ENCODE peak calls at places on chromosomes 5 and 9, in seven cellular contexts. W is HTR-8/SVneo; A is AG08395; N is stimulated activated CD4-positive, alpha-beta T cell treated with anti-CD3 and anti-CD28 coated beads, Interleukin-2, amount 100 ng/mL, for 48 hours; P is aorta; V is SW 1271; H is NCI-H2081. G is an unnamed sample.

GRCh38 chr9:124743686-124744348 is 27.3 kb downstream of the NR6A1 start:
- DNase-seq in H (no peak), W (no peak), A (no peak), N (no peak), V (no peak), P (no peak), G (no peak)

GRCh38 chr5:141223112-141223783 is at the start of gene PCDHB14:
- DNase-seq in H (peak), W (peak), V (peak), P (no peak), A (peak), N (no peak), G (no peak)

GRCh38 chr9:128275198-128276007 is at the start of gene GOLGA2:
- DNase-seq in P (peak), W (peak), N (no peak), A (peak), H (no peak), V (peak), G (no peak)

GRCh38 chr9:107994638-107995037 is 505.1 kb upstream of the KLF4 start:
- DNase-seq in H (no peak), W (no peak), P (no peak), V (no peak), N (no peak), A (no peak), G (no peak)

GRCh38 chr9:96719538-96720315 is 58.2 kb downstream of the ZNF510 start:
- DNase-seq in V (no peak), H (no peak), P (no peak), A (no peak), N (no peak), W (no peak), G (no peak)

GRCh38 chr5:97142521-97143254 is at the start of gene LIX1:
- DNase-seq in V (peak), N (no peak), H (peak), A (peak), W (peak), P (no peak), G (no peak)

GRCh38 chr9:114314881-114315722 is 7.8 kb upstream of the ORM1 start:
- DNase-seq in W (no peak), A (no peak), H (no peak), N (no peak), P (peak), V (no peak), G (no peak)

GRCh38 chr5:127891942-127892341 is 188.8 kb downstream of the CCDC192 start:
- DNase-seq in W (no peak), N (no peak), P (no peak), V (no peak), H (no peak), A (no peak), G (no peak)

GRCh38 chr9:76314321-76314720 is 79.9 kb downstream of the RFK start:
- DNase-seq in H (no peak), N (no peak), V (no peak), A (no peak), P (no peak), W (no peak), G (no peak)

GRCh38 chr5:61019642-61020041 is 74.6 kb downstream of the NDUFAF2 start:
- DNase-seq in W (no peak), H (no peak), A (no peak), V (no peak), P (no peak), N (no peak), G (no peak)

GRCh38 chr5:131274341-131275063 is 10.6 kb downstream of the CDC42SE2 start:
- DNase-seq in W (no peak), P (no peak), A (no peak), V (no peak), N (no peak), H (no peak), G (no peak)

GRCh38 chr9:7354704-7355103 is 444.9 kb downstream of the DMAC1 start:
- DNase-seq in A (no peak), W (no peak), H (no peak), P (no peak), N (no peak), V (no peak), G (no peak)

GRCh38 chr5:122067330-122067885 is 10.7 kb downstream of the LOX start:
- DNase-seq in A (no peak), N (no peak), V (no peak), W (no peak), P (no peak), H (no peak), G (no peak)

GRCh38 chr5:109027983-109028607 is 280.4 kb downstream of the FER start:
- DNase-seq in N (no peak), P (no peak), A (no peak), W (no peak), V (no peak), H (no peak), G (no peak)

GRCh38 chr5:55934117-55934613 is 60.6 kb downstream of the IL6ST start:
- DNase-seq in A (no peak), N (no peak), H (no peak), V (no peak), P (no peak), W (no peak), G (no peak)

GRCh38 chr5:10448754-10449345 is 7.2 kb downstream of the ROPN1L start:
- DNase-seq in W (no peak), N (no peak), P (no peak), V (no peak), H (no peak), A (no peak), G (no peak)

GRCh38 chr5:175658299-175659145 is 651 bp downstream of the HRH2 start:
- DNase-seq in P (peak), N (no peak), V (no peak), W (no peak), H (no peak), A (no peak), G (no peak)

GRCh38 chr9:101931756-101932155 is 193.3 kb upstream of the GRIN3A start:
- DNase-seq in H (no peak), N (no peak), A (no peak), P (no peak), W (no peak), V (no peak), G (no peak)

GRCh38 chr5:109692852-109693251 is 3.1 kb downstream of the MAN2A1 start:
- DNase-seq in N (no peak), P (no peak), A (no peak), H (no peak), W (no peak), V (no peak), G (no peak)

GRCh38 chr5:73126381-73126780 is 6.0 kb downstream of the TMEM171 start:
- DNase-seq in V (no peak), P (no peak), N (no peak), W (no peak), A (no peak), H (no peak), G (no peak)

GRCh38 chr5:21817668-21818419 is 1035.3 kb downstream of the CDH12 start:
- DNase-seq in P (no peak), H (peak), W (no peak), A (no peak), N (no peak), V (peak), G (no peak)

GRCh38 chr5:11757661-11758060 is 146.6 kb downstream of the CTNND2 start:
- DNase-seq in W (no peak), N (no peak), H (no peak), A (no peak), V (no peak), P (no peak), G (no peak)

GRCh38 chr9:106438928-106439327 is 424.0 kb upstream of the ZNF462 start:
- DNase-seq in A (peak), N (no peak), H (no peak), V (no peak), W (peak), P (no peak), G (no peak)

GRCh38 chr5:80654054-80654390 is 430 bp upstream of the MSH3 start:
- DNase-seq in P (no peak), A (no peak), V (no peak), H (no peak), N (no peak), W (peak), G (no peak)

GRCh38 chr9:133701321-133701980 is 36.7 kb downstream of the SARDH start:
- DNase-seq in V (no peak), H (no peak), N (peak), A (peak), P (peak), W (no peak), G (no peak)

GRCh38 chr9:134544388-134545212 is 97.0 kb upstream of the COL5A1 start:
- DNase-seq in W (peak), P (no peak), H (no peak), N (no peak), A (peak), V (no peak), G (no peak)

GRCh38 chr9:91163441-91163772 is 198.3 kb downstream of the AUH start:
- DNase-seq in N (no peak), V (no peak), H (no peak), P (no peak), W (no peak), A (no peak), G (no peak)

GRCh38 chr5:75046366-75047142 is 5.8 kb downstream of the GCNT4 start:
- DNase-seq in W (no peak), A (no peak), N (no peak), H (no peak), V (no peak), P (no peak), G (no peak)

GRCh38 chr5:157828949-157829639 is 29.9 kb downstream of the CLINT1 start:
- DNase-seq in H (no peak), P (no peak), V (peak), W (peak), N (no peak), A (peak), G (no peak)

G was measured in stimulated activated CD8-positive, alpha-beta memory T cell treated with anti-CD3 and anti-CD28 coated beads, Interleukin-15, amount 100 ng/mL, for 24 hours.